ENCODE peak calls at places on chromosomes 16 and 17, in eight cellular contexts. G, J, V, P, I, K, S and D are unnamed samples. For H3K4me1, the result is how much of the 10 kb centered on the place peaks cover.

GRCh38 chr16:50640391-50640790 is 40.7 kb downstream of the SNX20 start:
- DNase-seq in G (no peak), J (no peak), V (no peak), P (no peak), I (no peak), K (no peak), S (no peak), D (no peak)

GRCh38 chr17:1422907-1423306 is 22.9 kb upstream of the YWHAE start:
- DNase-seq in G (no peak), J (peak), V (peak), P (no peak), I (no peak), K (no peak), S (no peak), D (no peak)

GRCh38 chr17:62630365-62631085 is 3.1 kb downstream of the MRC2 start:
- DNase-seq in G (no peak), J (no peak), V (no peak), P (no peak), I (no peak), K (no peak), S (no peak), D (no peak)

GRCh38 chr16:77434365-77435239 is at the start of gene ADAMTS18:
- DNase-seq in G (peak), J (no peak), V (no peak), P (no peak), I (no peak), K (no peak), S (no peak), D (no peak)

GRCh38 chr16:66388350-66389139 is 22.1 kb downstream of the CDH5 start:
- DNase-seq in G (no peak), J (no peak), V (no peak), P (no peak), I (no peak), K (no peak), S (no peak), D (no peak)

GRCh38 chr17:3005696-3006095 is 57.7 kb downstream of the OR1D5 start:
- DNase-seq in G (no peak), J (no peak), V (no peak), P (no peak), I (no peak), K (no peak), S (no peak), D (no peak)

GRCh38 chr16:19589106-19589505 is 33.6 kb downstream of the VPS35L start:
- DNase-seq in G (no peak), J (no peak), V (no peak), P (no peak), I (no peak), K (no peak), S (no peak), D (no peak)

GRCh38 chr17:76318586-76318985 is 10.5 kb upstream of the QRICH2 start:
- DNase-seq in G (no peak), J (no peak), V (no peak), P (no peak), I (no peak), K (no peak), S (no peak), D (no peak)

GRCh38 chr17:67386965-67387551 is 10.0 kb downstream of the PITPNC1 start:
- DNase-seq in G (peak), J (no peak), V (peak), P (peak), I (no peak), K (no peak), S (peak), D (peak)

GRCh38 chr16:90019543-90020259 is 445 bp upstream of the DBNDD1 start:
- DNase-seq in G (peak), J (no peak), V (peak), P (no peak), I (peak), K (no peak), S (peak), D (peak)

GRCh38 chr16:69057400-69058378 is 47.8 kb upstream of the HAS3 start:
- DNase-seq in G (no peak), J (no peak), V (no peak), P (peak), I (no peak), K (peak), S (no peak), D (no peak)

GRCh38 chr16:85803570-85803969 is 4.1 kb downstream of the COX4I1 start:
- DNase-seq in G (no peak), J (no peak), V (no peak), P (no peak), I (no peak), K (no peak), S (no peak), D (no peak)

GRCh38 chr17:76530826-76531500 is 6.5 kb downstream of the CYGB start:
- DNase-seq in G (peak), J (no peak), V (no peak), P (no peak), I (no peak), K (no peak), S (peak), D (no peak)

GRCh38 chr17:40290629-40291296 is 3.1 kb downstream of the CDC6 start:
- DNase-seq in G (no peak), J (no peak), V (peak), P (peak), I (no peak), K (no peak), S (no peak), D (no peak)

GRCh38 chr16:8958344-8958808 is 5.3 kb downstream of the USP7 start:
- DNase-seq in G (no peak), J (peak), V (no peak), P (peak), I (no peak), K (peak), S (no peak), D (no peak)

GRCh38 chr16:66475232-66475631 is 48.1 kb downstream of the BEAN1 start:
- DNase-seq in G (no peak), J (no peak), V (no peak), P (no peak), I (no peak), K (no peak), S (no peak), D (no peak)

GRCh38 chr16:70331588-70332358 is 14.9 kb upstream of the DDX19A start:
- DNase-seq in G (no peak), J (no peak), V (no peak), P (no peak), I (peak), K (peak), S (no peak), D (no peak)

GRCh38 chr17:82153745-82154375 is 55.8 kb upstream of the FASN start:
- DNase-seq in G (peak), J (peak), V (peak), P (peak), I (peak), K (peak), S (peak), D (peak)

GRCh38 chr17:38702900-38703741 is 2.0 kb upstream of the MLLT6 start:
- DNase-seq in G (no peak), J (no peak), V (peak), P (no peak), I (no peak), K (no peak), S (no peak), D (no peak)

GRCh38 chr16:19935696-19936095 is 51.0 kb upstream of the GPRC5B start:
- DNase-seq in G (no peak), J (no peak), V (no peak), P (no peak), I (no peak), K (no peak), S (no peak), D (no peak)

GRCh38 chr17:4565209-4566141 is 5.1 kb upstream of the GGT6 start:
- DNase-seq in G (no peak), J (no peak), V (peak), P (peak), I (peak), K (peak), S (no peak), D (peak)

GRCh38 chr16:22255335-22255734 is 41.9 kb upstream of the POLR3E start:
- DNase-seq in G (no peak), J (no peak), V (no peak), P (no peak), I (no peak), K (no peak), S (no peak), D (no peak)

GRCh38 chr17:35341465-35341992 is 31.9 kb downstream of the SLFN11 start:
- DNase-seq in G (no peak), J (no peak), V (peak), P (no peak), I (no peak), K (no peak), S (no peak), D (no peak)

DNA sequence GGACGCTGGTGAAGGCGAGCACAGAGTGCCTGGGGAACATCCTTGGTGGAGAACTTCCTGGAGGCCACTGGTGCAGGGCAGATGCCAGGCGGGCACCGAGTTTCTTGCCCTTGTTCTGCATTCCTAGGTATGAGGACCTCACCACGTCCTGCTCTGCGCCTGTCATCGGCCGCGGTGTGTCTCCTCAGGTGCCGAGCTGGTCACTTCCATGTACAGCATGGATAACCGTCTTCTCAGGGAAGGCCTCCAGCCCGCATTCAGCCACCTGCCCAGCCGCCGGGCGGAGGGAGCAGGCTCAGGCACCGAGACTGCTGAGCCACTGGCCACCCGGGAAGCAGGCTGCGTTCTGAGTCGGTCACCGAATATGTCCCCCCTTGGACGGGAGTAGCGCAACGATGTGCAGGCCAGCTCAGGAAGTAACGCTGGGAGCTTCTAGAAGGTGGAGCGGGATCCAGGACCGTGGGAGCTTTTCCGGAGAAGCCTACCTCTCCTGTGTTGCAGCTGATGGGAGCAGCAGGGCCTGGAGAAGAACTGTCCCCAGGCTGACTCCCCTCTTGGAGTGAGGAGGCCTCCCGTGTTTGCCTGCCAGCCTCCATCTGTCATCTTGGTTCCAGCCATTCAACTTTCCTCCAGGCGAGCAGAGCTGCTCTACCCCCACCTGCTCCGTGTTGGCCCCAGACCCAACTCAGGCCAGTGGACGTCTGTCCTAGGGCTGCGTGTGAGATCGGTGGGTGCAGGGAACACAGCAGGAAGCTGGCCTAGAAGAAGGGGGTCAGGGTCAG is 2.1 kb upstream of the BAIAP2 start:
- DNase-seq in G (no peak), J (no peak), V (no peak), P (no peak), I (no peak), K (peak), S (no peak), D (no peak)
- H3K27ac ChIP-seq in G (no peak), J (no peak), V (peak), P (no peak), I (no peak), K (no peak), S (peak), D (no peak)

GRCh38 chr17:17807440-17807839 is 29.3 kb downstream of the SREBF1 start:
- DNase-seq in G (no peak), J (no peak), V (no peak), P (no peak), I (no peak), K (no peak), S (no peak), D (no peak)
- H3K4me1 ChIP-seq in G (under half), J (under half), V (under half), P (under half), I (under half), K (under half), S (under half), D (under half)

DNA sequence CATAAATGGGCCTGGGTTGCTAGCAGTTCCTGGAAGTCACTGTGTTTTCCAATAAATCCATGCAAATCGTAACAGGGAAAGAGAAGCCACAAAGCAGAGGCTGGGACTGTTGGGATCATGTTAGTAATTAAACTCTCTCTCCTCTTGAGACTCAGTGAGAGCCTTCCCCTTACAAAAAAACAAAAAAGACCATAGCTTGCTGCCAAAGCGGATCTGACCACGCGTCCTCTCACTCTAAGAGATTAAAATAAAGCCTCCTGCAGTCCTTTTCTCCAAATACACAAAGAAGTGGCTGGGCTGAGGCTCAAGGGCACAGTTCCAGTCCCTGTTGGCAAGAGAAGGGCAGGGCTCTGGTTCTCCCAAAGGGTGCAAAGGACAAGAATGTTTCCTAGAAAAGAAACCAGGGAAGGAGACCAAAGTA is 38.5 kb downstream of the PIGL start:
- DNase-seq in G (no peak), J (peak), V (peak), P (peak), I (no peak), K (peak), S (peak), D (no peak)
- H3K4me3 ChIP-seq in G (peak), J (peak), V (no peak), P (no peak), I (no peak), K (no peak), S (no peak), D (no peak)

GRCh38 chr16:1580256-1580655 is 31.6 kb downstream of the IFT140 start:
- DNase-seq in G (no peak), J (no peak), V (no peak), P (no peak), I (no peak), K (no peak), S (no peak), D (no peak)

GRCh38 chr16:1580956-1581355 is 30.9 kb downstream of the IFT140 start:
- DNase-seq in G (no peak), J (no peak), V (no peak), P (no peak), I (no peak), K (no peak), S (no peak), D (no peak)

GRCh38 chr16:1581804-1582203 is 30.1 kb downstream of the IFT140 start:
- DNase-seq in G (no peak), J (no peak), V (no peak), P (no peak), I (no peak), K (no peak), S (no peak), D (no peak)

GRCh38 chr16:1575578-1575977 is 36.3 kb downstream of the IFT140 start:
- DNase-seq in G (no peak), J (no peak), V (no peak), P (no peak), I (no peak), K (no peak), S (no peak), D (no peak)

DNA sequence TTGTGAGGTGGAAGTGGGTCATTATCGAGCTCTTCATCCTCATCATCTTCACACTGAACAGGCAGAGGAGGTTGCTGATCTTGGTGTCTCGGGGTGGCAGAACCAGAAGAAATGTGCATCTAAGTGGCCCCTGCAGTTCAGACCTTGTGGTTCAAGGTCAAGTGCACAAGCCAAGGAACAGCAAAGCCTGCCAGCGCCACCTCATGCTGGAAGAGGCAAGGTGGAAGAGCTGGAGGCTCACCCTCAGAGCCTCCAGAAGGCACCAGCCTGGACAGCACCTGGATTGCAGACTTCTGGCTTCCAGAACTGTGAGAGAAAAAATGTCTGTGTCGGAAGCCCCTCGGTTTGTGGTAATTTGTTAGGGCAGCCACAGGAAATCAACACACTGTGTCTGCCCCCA is 32.7 kb downstream of the IFT140 start:
- DNase-seq in G (no peak), J (no peak), V (no peak), P (no peak), I (no peak), K (no peak), S (no peak), D (no peak)
- H3K27ac ChIP-seq in G (no peak), J (no peak), V (no peak), P (no peak), I (no peak), K (no peak), S (no peak), D (no peak)

GRCh38 chr16:57629516-57630401 is 1.3 kb downstream of the ADGRG1 start:
- DNase-seq in G (no peak), J (no peak), V (no peak), P (no peak), I (no peak), K (no peak), S (peak), D (no peak)
- H3K4me1 ChIP-seq in G (under half), J (under half), V (under half), P (under half), I (under half), K (under half), S (under half), D (under half)

GRCh38 chr16:81094771-81095251 is 1.4 kb downstream of the GCSH start:
- DNase-seq in G (no peak), J (no peak), V (no peak), P (no peak), I (no peak), K (no peak), S (no peak), D (no peak)

GRCh38 chr16:81095653-81095952 is 592 bp downstream of the GCSH start:
- DNase-seq in G (no peak), J (no peak), V (no peak), P (no peak), I (no peak), K (no peak), S (no peak), D (no peak)

GRCh38 chr16:81095953-81096714 is at the start of gene GCSH:
- DNase-seq in G (peak), J (peak), V (peak), P (peak), I (peak), K (peak), S (peak), D (peak)

GRCh38 chr16:81097230-81097629 is 1.0 kb upstream of the GCSH start:
- DNase-seq in G (no peak), J (no peak), V (no peak), P (no peak), I (no peak), K (no peak), S (no peak), D (no peak)

GRCh38 chr16:81096715-81097208 is 567 bp upstream of the GCSH start:
- DNase-seq in G (no peak), J (no peak), V (no peak), P (peak), I (no peak), K (no peak), S (no peak), D (no peak)
- H3K4me3 ChIP-seq in G (peak), J (peak), V (peak), P (no peak), I (peak), K (peak), S (peak), D (peak)

GRCh38 chr17:57544834-57545463 is 200.2 kb downstream of the CCDC182 start:
- DNase-seq in G (no peak), J (no peak), V (no peak), P (no peak), I (no peak), K (no peak), S (no peak), D (no peak)
- H3K27ac ChIP-seq in G (no peak), J (no peak), V (no peak), P (no peak), I (no peak), K (no peak), S (no peak), D (no peak)

DNA sequence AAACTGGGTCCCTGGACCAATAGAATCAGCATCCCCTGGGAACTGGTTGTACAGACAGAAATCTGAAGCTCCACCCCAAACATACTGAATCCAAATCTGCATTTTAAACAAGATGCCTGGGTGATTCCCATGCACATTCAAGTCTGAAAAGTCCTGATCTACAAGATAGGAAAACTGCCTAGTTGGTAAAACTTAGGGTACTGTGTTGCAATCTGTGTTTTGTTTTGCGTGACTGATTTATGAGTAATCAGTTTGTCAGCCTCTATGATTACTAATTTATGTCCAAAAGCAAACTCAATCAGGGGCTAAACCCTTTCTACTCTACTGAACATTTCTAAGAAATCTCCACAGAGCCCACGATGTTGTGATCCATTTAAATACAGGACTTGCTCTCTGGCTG is 103.8 kb downstream of the YPEL2 start:
- DNase-seq in G (no peak), J (no peak), V (no peak), P (no peak), I (no peak), K (no peak), S (no peak), D (no peak)
- H3K4me1 ChIP-seq in G (under half), J (under half), V (under half), P (under half), I (under half), K (under half), S (under half), D (under half)

GRCh38 chr17:7405882-7406825 is 1.5 kb upstream of the NLGN2 start:
- DNase-seq in G (no peak), J (no peak), V (no peak), P (no peak), I (no peak), K (no peak), S (no peak), D (no peak)
- H3K4me3 ChIP-seq in G (peak), J (peak), V (no peak), P (no peak), I (no peak), K (peak), S (peak), D (no peak)